ENCODE peak calls at places on chromosomes 4 and X, in six cellular contexts. X is T-cell; J is activated B cell treated with CpG ODN at 0.5 μM for 24 hours; V is activated CD4-positive, alpha-beta T cell treated with anti-CD3 and anti-CD28 coated beads for 36 hours; R is central memory CD8-positive, alpha-beta T cell; S is left lung. A is an unnamed sample.

GRCh38 chr4:153522800-153523089 is 56.6 kb downstream of the TMEM131L start:
- ATAC-seq in R (peak; percentile 45), X (peak; percentile 32), V (peak; percentile 76), S (no peak), J (peak; percentile 56), A (peak; percentile 72)

GRCh38 chr4:11416071-11416766 is 12.5 kb downstream of the HS3ST1 start:
- ATAC-seq in X (no peak), J (no peak), R (no peak), S (no peak), V (no peak), A (peak; percentile 67)

GRCh38 chr4:6088950-6089349 is 70.7 kb upstream of the C4orf50 start:
- ATAC-seq in X (no peak), V (no peak), J (no peak), R (no peak), S (no peak), A (no peak)

GRCh38 chr4:75653845-75654503 is 19.2 kb downstream of the G3BP2 start:
- ATAC-seq in S (peak; percentile 85), V (no peak), R (no peak), X (no peak), J (no peak), A (no peak)

GRCh38 chr4:83019794-83020497 is 9.3 kb upstream of the LIN54 start:
- ATAC-seq in V (peak; percentile 81), S (no peak), X (no peak), R (no peak), J (no peak), A (peak; percentile 51)

GRCh38 chrX:151073767-151074166 is 90.6 kb downstream of the HMGB3 start:
- ATAC-seq in S (no peak), X (no peak), J (no peak), V (no peak), R (no peak), A (no peak)

GRCh38 chrX:44989995-44990770 is 117.2 kb downstream of the KDM6A start:
- ATAC-seq in V (no peak), X (no peak), R (no peak), S (no peak), J (no peak), A (no peak)

GRCh38 chr4:7189475-7190277 is 2.7 kb upstream of the SORCS2 start:
- ATAC-seq in V (peak; percentile 32), S (no peak), R (no peak), J (no peak), X (no peak), A (no peak)

GRCh38 chr4:182325848-182326255 is 82.7 kb downstream of the TENM3 start:
- ATAC-seq in S (no peak), R (no peak), J (no peak), X (no peak), V (no peak), A (peak; percentile 31)

GRCh38 chr4:174255790-174256189 is 27.7 kb downstream of the FBXO8 start:
- ATAC-seq in R (no peak), X (no peak), J (no peak), S (no peak), V (no peak), A (no peak)

GRCh38 chr4:162038112-162038511 is 125.7 kb downstream of the FSTL5 start:
- ATAC-seq in J (no peak), R (no peak), X (no peak), S (no peak), V (no peak), A (no peak)

GRCh38 chr4:143362392-143363046 is 25.8 kb downstream of the GAB1 start:
- ATAC-seq in X (no peak), J (no peak), V (no peak), R (no peak), S (no peak), A (no peak)

GRCh38 chr4:158817562-158818370 is 48.9 kb downstream of the FNIP2 start:
- ATAC-seq in R (no peak), J (no peak), S (peak; percentile 9), V (peak; percentile 48), X (peak; percentile 24), A (peak; percentile 67)

GRCh38 chr4:148091896-148092295 is 350.3 kb downstream of the NR3C2 start:
- ATAC-seq in S (no peak), R (no peak), J (no peak), X (no peak), V (no peak), A (no peak)

GRCh38 chr4:30726090-30726668 is 6.0 kb downstream of the PCDH7 start:
- ATAC-seq in V (no peak), R (no peak), S (no peak), X (no peak), J (no peak), A (no peak)

A was measured in stimulated activated memory B cell treated with anti-CD40 and anti-IgM and Interleukin-4, amounts not matched to agents 10 μg/mL and 1 μg/mL and 100 μg/mL, for 72 hours.